ENCODE peak calls at places on chromosomes 6 and 20, in seven cellular contexts. G is colonic mucosa, M is A549, C is adrenal gland, Y is psoas muscle, F is left lung, Z is DND-41. U is an unnamed sample.

GRCh38 chr6:156107514-156108150 is 652.0 kb upstream of the NOX3 start:
- DNase-seq in C (no peak), Y (no peak), G (no peak), Z (no peak), F (no peak), M (no peak), U (peak; percentile 3)

GRCh38 chr6:26441977-26442376 is 1.7 kb downstream of the BTN3A3 start:
- DNase-seq in M (no peak), Z (no peak), Y (no peak), C (no peak), F (no peak), G (no peak), U (no peak)

GRCh38 chr6:133779916-133780315 is 109.0 kb upstream of the TCF21 start:
- DNase-seq in G (no peak), Z (no peak), F (no peak), Y (no peak), M (no peak), C (no peak), U (no peak)

GRCh38 chr6:64258752-64259151 is 623.1 kb downstream of the PHF3 start:
- DNase-seq in M (no peak), Z (no peak), G (no peak), C (no peak), F (no peak), Y (no peak), U (peak; percentile 6)

GRCh38 chr20:53657289-53657678 is 63.6 kb upstream of the ZNF217 start:
- DNase-seq in F (no peak), Y (no peak), G (no peak), Z (no peak), M (no peak), C (no peak), U (no peak)

GRCh38 chr20:34951252-34951651 is 4.4 kb downstream of the GSS start:
- DNase-seq in C (no peak), Y (no peak), F (no peak), Z (no peak), G (no peak), M (no peak), U (peak; percentile 85)

GRCh38 chr6:155528982-155529453 is 73.4 kb upstream of the NOX3 start:
- DNase-seq in F (no peak), G (no peak), Y (no peak), C (peak; percentile 62), M (peak; percentile 54), Z (no peak), U (peak; percentile 80)

GRCh38 chr6:12602951-12603710 is 113.4 kb upstream of the PHACTR1 start:
- DNase-seq in C (peak; percentile 36), Y (no peak), M (peak; percentile 88), G (no peak), Z (no peak), F (no peak), U (peak; percentile 78)

GRCh38 chr6:108795122-108795521 is 53.1 kb upstream of the ARMC2 start:
- DNase-seq in F (no peak), G (no peak), C (no peak), Y (no peak), M (no peak), Z (no peak), U (no peak)

GRCh38 chr20:46568570-46569129 is 18.2 kb upstream of the OCSTAMP start:
- DNase-seq in C (peak; percentile 94), F (peak; percentile 89), Z (no peak), Y (peak; percentile 87), G (no peak), M (no peak), U (peak; percentile 51)

GRCh38 chr20:32354592-32355416 is 3.3 kb upstream of the ASXL1 start:
- DNase-seq in Y (no peak), C (peak; percentile 73), Z (no peak), F (no peak), G (no peak), M (peak; percentile 64), U (peak; percentile 78)

GRCh38 chr6:148935705-148936306 is 189.0 kb downstream of the UST start:
- DNase-seq in C (no peak), M (no peak), Y (no peak), Z (no peak), F (no peak), G (no peak), U (peak; percentile 87)

GRCh38 chr6:108746411-108746810 is 101.8 kb upstream of the ARMC2 start:
- DNase-seq in G (no peak), Z (no peak), Y (no peak), M (no peak), C (no peak), F (no peak), U (peak; percentile 83)

GRCh38 chr6:32785781-32786533 is 22.6 kb upstream of the HLA-DQB2 start:
- DNase-seq in M (peak; percentile 46), C (peak; percentile 47), Y (no peak), Z (peak; percentile 44), F (no peak), G (peak; percentile 56), U (peak; percentile 70)

GRCh38 chr6:154289818-154290508 is 66.6 kb downstream of the IPCEF1 start:
- DNase-seq in G (no peak), F (no peak), C (no peak), M (no peak), Y (no peak), Z (no peak), U (no peak)

GRCh38 chr6:4291453-4292403 is 156.4 kb upstream of the ECI2 start:
- DNase-seq in F (no peak), G (no peak), C (no peak), Z (no peak), Y (no peak), M (no peak), U (peak; percentile 35)

GRCh38 chr20:33664762-33665144 is 2.0 kb upstream of the ACTL10 start:
- DNase-seq in M (no peak), Y (no peak), F (no peak), Z (no peak), C (peak; percentile 35), G (no peak), U (no peak)

GRCh38 chr6:88380083-88380482 is 213.9 kb upstream of the CNR1 start:
- DNase-seq in G (no peak), M (peak; percentile 23), Z (no peak), Y (peak; percentile 61), C (peak; percentile 78), F (peak; percentile 74), U (peak; percentile 83)

GRCh38 chr6:15798856-15799255 is 136.0 kb upstream of the DTNBP1 start:
- DNase-seq in Z (no peak), G (no peak), C (no peak), Y (no peak), F (no peak), M (no peak), U (no peak)

GRCh38 chr6:54805077-54805476 is 41.5 kb upstream of the FAM83B start:
- DNase-seq in C (no peak), F (no peak), M (peak; percentile 0), G (no peak), Y (no peak), Z (no peak), U (no peak)

GRCh38 chr6:127630800-127631199 is 53.8 kb downstream of the C6orf58 start:
- DNase-seq in F (no peak), M (no peak), C (no peak), Y (no peak), G (no peak), Z (no peak), U (no peak)

DNA sequence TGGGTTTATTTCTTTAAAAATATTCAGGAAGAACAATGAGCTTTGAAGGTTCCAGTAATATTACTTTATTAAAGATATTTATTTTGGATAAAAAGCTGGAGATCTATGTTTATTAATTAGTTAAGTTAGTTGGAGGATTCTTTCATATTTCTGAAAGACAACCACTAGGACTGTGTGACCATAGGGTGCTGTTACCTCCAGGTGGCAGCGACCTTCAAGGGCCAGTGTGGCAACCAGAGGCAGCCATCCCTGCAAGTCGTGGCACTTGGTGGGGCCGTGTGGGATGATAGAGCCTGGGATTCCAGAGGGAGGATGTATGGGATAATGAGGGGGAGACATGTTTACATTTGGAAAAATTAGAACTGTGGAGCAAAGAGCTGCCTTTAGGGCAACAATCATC is 95.5 kb upstream of the SCP2D1 start:
- DNase-seq in M (peak; percentile 11), Z (no peak), Y (no peak), G (no peak), F (no peak), C (no peak), U (no peak)
- TF ChIP-seq CTCF in M (no peak), Z (no peak), Y (no peak), G (no peak), F (no peak), C (no peak), U (peak; percentile 16)

GRCh38 chr20:44166477-44166876 is 20.5 kb downstream of the JPH2 start:
- DNase-seq in F (no peak), Z (no peak), G (no peak), Y (peak; percentile 84), M (peak; percentile 65), C (peak; percentile 33), U (no peak)
- H3K4me3 ChIP-seq in F (no peak overlapping the region), Z (no peak overlapping the region), G (no peak overlapping the region), Y (peak overlapping the region; percentile 38), M (no peak overlapping the region), C (no peak overlapping the region), U (no peak overlapping the region)

GRCh38 chr6:114286211-114286610 is 56.6 kb downstream of the HS3ST5 start:
- DNase-seq in Z (no peak), F (no peak), G (no peak), C (no peak), M (no peak), Y (no peak), U (no peak)

GRCh38 chr6:114284281-114284680 is 58.5 kb downstream of the HS3ST5 start:
- DNase-seq in F (no peak), Z (no peak), C (no peak), M (no peak), G (no peak), Y (no peak), U (peak; percentile 4)

GRCh38 chr6:114280239-114280982 is 62.4 kb downstream of the HS3ST5 start:
- DNase-seq in Y (no peak), M (no peak), G (no peak), F (no peak), C (no peak), Z (no peak), U (no peak)

GRCh38 chr6:114281496-114281895 is 61.3 kb downstream of the HS3ST5 start:
- DNase-seq in C (no peak), Y (no peak), Z (no peak), F (no peak), G (no peak), M (no peak), U (no peak)

DNA sequence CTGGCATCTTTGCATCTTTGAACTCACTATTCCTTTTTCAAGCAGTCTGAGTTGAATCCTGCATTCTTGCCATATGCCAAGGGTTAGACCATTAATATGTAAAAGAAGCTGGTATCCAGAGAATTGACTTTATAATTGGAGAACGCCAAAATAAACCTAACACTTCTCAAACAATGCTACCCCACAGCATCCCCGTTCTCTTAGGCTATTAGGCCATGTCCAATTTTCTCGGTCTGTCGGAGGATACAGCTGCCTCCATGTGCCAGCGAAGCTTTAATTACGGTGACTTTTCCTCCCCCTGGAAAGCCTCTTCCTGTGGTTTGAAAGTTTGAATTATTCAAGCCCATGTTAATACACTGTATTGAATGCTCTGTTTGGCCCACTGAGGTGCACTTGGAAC is 60.6 kb downstream of the HS3ST5 start:
- DNase-seq in F (no peak), G (no peak), C (no peak), Y (no peak), M (no peak), Z (no peak), U (no peak)
- TF ChIP-seq CTCF in F (no peak), G (no peak), C (no peak), Y (no peak), M (no peak), Z (no peak), U (no peak)

DNA sequence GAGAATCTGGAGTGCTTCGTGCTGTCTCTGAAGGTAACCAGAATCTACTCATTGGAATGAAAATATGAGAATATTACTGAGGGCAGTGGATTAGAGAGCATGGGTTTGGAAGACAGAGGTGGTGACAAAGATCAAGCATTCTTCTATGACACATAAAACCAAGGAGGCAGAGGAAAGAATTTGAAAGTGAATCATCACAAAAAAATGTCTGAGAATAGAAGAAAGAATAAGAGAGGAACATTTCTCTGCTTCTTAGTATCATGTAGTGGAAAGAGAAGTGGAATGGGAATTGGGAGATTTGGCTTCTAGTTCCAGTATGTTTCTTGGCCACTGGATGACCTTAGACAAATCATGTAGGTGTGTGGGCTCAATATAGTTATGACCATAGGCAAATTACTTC is 474.0 kb downstream of the TFAP2B start:
- DNase-seq in Y (no peak), C (no peak), G (no peak), F (no peak), Z (no peak), M (no peak), U (peak; percentile 28)
- H3K4me3 ChIP-seq in Y (no peak overlapping the region), C (no peak overlapping the region), G (no peak overlapping the region), F (no peak overlapping the region), Z (no peak overlapping the region), M (no peak overlapping the region), U (no peak overlapping the region)

U was measured in epithelial cell of esophagus.